ENCODE peak calls at places on chromosomes 13 and 19, in four cellular contexts. Y is heart left ventricle, U is WERI-Rb-1, I is heart right ventricle. A is an unnamed sample.

GRCh38 chr19:10876459-10877240 is 5.3 kb downstream of the CARM1 start:
- DNase-seq in Y (no peak), U (no peak), I (peak; percentile 30), A (peak; percentile 56)

GRCh38 chr13:32086791-32087441 is 55.3 kb downstream of the FRY start:
- DNase-seq in Y (no peak), U (peak; percentile 10), I (no peak), A (no peak)

GRCh38 chr19:5232798-5233505 is 107.7 kb downstream of the PTPRS start:
- DNase-seq in Y (no peak), U (no peak), I (no peak), A (no peak)

GRCh38 chr13:22848539-22849052 is 332.2 kb upstream of the SGCG start:
- DNase-seq in Y (no peak), U (no peak), I (no peak), A (peak; percentile 52)

GRCh38 chr13:22893149-22893548 is 287.6 kb upstream of the SGCG start:
- DNase-seq in Y (no peak), U (no peak), I (no peak), A (peak; percentile 10)

GRCh38 chr19:34962281-34962944 is 1.6 kb downstream of the ZNF792 start:
- DNase-seq in Y (peak; percentile 35), U (no peak), I (peak; percentile 40), A (no peak)

GRCh38 chr13:102351486-102351885 is 50.4 kb downstream of the FGF14 start:
- DNase-seq in Y (no peak), U (no peak), I (no peak), A (no peak)

GRCh38 chr19:16193466-16193865 is 4.2 kb upstream of the AP1M1 start:
- DNase-seq in Y (no peak), U (no peak), I (no peak), A (no peak)

GRCh38 chr13:88005188-88005587 is 334.0 kb downstream of the SLITRK5 start:
- DNase-seq in Y (no peak), U (no peak), I (no peak), A (no peak)

GRCh38 chr19:41205995-41206394 is 13.0 kb downstream of the CYP2S1 start:
- DNase-seq in Y (no peak), U (no peak), I (no peak), A (no peak)

GRCh38 chr19:1016647-1017114 is 4.2 kb downstream of the TMEM259 start:
- DNase-seq in Y (no peak), U (no peak), I (no peak), A (no peak)

GRCh38 chr13:49646688-49647087 is 18.4 kb downstream of the ARL11 start:
- DNase-seq in Y (no peak), U (no peak), I (no peak), A (no peak)

GRCh38 chr13:46753137-46753536 is 43.8 kb downstream of the ESD start:
- DNase-seq in Y (no peak), U (no peak), I (no peak), A (no peak)

GRCh38 chr19:12847159-12848139 is 9.1 kb downstream of the MAST1 start:
- DNase-seq in Y (peak; percentile 79), U (peak; percentile 88), I (peak; percentile 68), A (peak; percentile 90)

GRCh38 chr13:98856983-98857382 is 104.5 kb upstream of the SLC15A1 start:
- DNase-seq in Y (no peak), U (no peak), I (no peak), A (no peak)

GRCh38 chr19:2546128-2547032 is 70.5 kb downstream of the GADD45B start:
- DNase-seq in Y (peak; percentile 81), U (peak; percentile 75), I (peak; percentile 84), A (no peak)

GRCh38 chr13:33228645-33229445 is 56.7 kb downstream of the STARD13 start:
- DNase-seq in Y (no peak), U (no peak), I (no peak), A (peak; percentile 46)

GRCh38 chr13:26484196-26484595 is 73.3 kb upstream of the WASF3 start:
- DNase-seq in Y (no peak), U (no peak), I (no peak), A (no peak)

DNA sequence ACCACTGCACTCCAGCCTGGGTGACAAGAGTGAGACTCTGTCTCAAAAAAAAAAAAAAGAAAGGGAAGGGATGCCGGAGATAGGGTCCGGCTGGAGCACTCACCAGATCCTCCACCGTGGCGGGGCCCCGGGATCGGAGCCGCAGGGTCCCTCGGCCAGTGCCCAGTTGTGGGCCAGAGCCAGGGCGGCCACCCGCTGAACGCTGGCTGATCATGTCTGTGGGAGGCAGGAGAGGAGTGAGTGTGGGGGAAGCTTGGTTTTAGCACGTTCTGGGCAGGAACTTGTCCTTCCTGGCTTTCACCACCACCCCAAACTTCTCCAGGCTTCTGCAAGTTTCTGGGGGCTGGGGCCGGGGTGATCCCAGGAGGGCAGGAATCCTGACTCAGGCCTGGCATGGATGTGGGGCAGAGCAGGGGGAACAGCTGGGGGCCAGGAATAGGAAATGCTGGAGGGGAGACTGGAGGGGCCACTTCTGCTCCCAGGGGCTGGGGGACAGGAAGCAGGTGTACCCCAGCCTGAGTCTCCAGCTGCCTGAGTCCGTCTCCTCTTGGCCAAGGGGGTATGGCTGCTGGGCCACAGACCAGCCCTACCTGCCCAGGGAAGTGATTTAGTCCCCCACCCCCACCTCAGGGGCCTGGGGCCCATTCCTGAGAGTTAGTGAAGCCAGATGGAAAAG is 4.3 kb upstream of the PTGER1 start:
- DNase-seq in Y (no peak), U (no peak), I (no peak), A (peak; percentile 55)
- H3K27ac ChIP-seq in Y (no peak overlapping the region), U (no peak overlapping the region), I (no peak overlapping the region), A (no peak overlapping the region)

GRCh38 chr13:66139250-66139649 is 1090.9 kb downstream of the PCDH9 start:
- DNase-seq in Y (no peak), U (no peak), I (no peak), A (no peak)

GRCh38 chr13:66139701-66140100 is 1090.4 kb downstream of the PCDH9 start:
- DNase-seq in Y (no peak), U (no peak), I (no peak), A (no peak)

GRCh38 chr13:66137384-66137783 is 1092.8 kb downstream of the PCDH9 start:
- DNase-seq in Y (no peak), U (no peak), I (no peak), A (no peak)

GRCh38 chr13:66138172-66138811 is 1091.8 kb downstream of the PCDH9 start:
- DNase-seq in Y (no peak), U (no peak), I (no peak), A (no peak)
- H3K4me3 ChIP-seq in Y (no peak overlapping the region), U (no peak overlapping the region), I (no peak overlapping the region), A (no peak overlapping the region)

GRCh38 chr19:50697414-50698124 is 22.0 kb downstream of the SHANK1 start:
- DNase-seq in Y (no peak), U (no peak), I (no peak), A (no peak)
- H3K27me3 ChIP-seq in Y (peaks cover 43% of the 10 kb centered on the region), U (no peaks in the 10 kb centered on the region), I (peaks cover 63% of the 10 kb centered on the region), A (no peaks in the 10 kb centered on the region)

GRCh38 chr13:40971321-40971720 is 47.8 kb downstream of the ELF1 start:
- DNase-seq in Y (no peak), U (no peak), I (no peak), A (no peak)

GRCh38 chr13:40970803-40971202 is 48.3 kb downstream of the ELF1 start:
- DNase-seq in Y (no peak), U (no peak), I (no peak), A (no peak)

GRCh38 chr13:40969169-40969901 is 49.8 kb downstream of the ELF1 start:
- DNase-seq in Y (no peak), U (no peak), I (no peak), A (no peak)

GRCh38 chr13:40966298-40966697 is 52.8 kb downstream of the ELF1 start:
- DNase-seq in Y (no peak), U (no peak), I (no peak), A (no peak)

GRCh38 chr13:40968416-40969000 is 50.6 kb downstream of the ELF1 start:
- DNase-seq in Y (no peak), U (no peak), I (no peak), A (no peak)
- H3K27ac ChIP-seq in Y (no peak overlapping the region), U (no peak overlapping the region), I (no peak overlapping the region), A (no peak overlapping the region)

A was measured in SJCRH30.